ENCODE peak calls at places on chromosomes 7 and 10, in five cellular contexts. V, J, Y, U and P are unnamed samples.

GRCh38 chr7:138460176-138460648 is at the start of gene TRIM24:
- DNase-seq in J (peak), V (no peak), U (peak), Y (no peak), P (peak)

GRCh38 chr10:51960494-51960895 is 261.1 kb upstream of the CSTF2T start:
- DNase-seq in U (no peak), J (no peak), Y (no peak), V (peak), P (no peak)

GRCh38 chr10:92691591-92692084 is 1.9 kb downstream of the HHEX start:
- DNase-seq in U (no peak), Y (no peak), V (peak), J (no peak), P (peak)

GRCh38 chr7:149862156-149862555 is 11.6 kb upstream of the ATP6V0E2 start:
- DNase-seq in J (no peak), U (no peak), V (no peak), Y (no peak), P (no peak)

GRCh38 chr7:85125679-85126078 is 61.2 kb downstream of the SEMA3D start:
- DNase-seq in Y (no peak), V (no peak), J (no peak), U (no peak), P (no peak)

GRCh38 chr10:58637372-58637771 is 124.7 kb downstream of the BICC1 start:
- DNase-seq in J (no peak), V (no peak), U (no peak), Y (no peak), P (no peak)

GRCh38 chr7:106057962-106058901 is 53.9 kb downstream of the SYPL1 start:
- DNase-seq in J (no peak), Y (no peak), V (peak), U (no peak), P (no peak)

GRCh38 chr7:46208635-46209525 is 287.8 kb upstream of the IGFBP3 start:
- DNase-seq in V (no peak), U (no peak), J (no peak), Y (no peak), P (no peak)

GRCh38 chr10:96413151-96413787 is 54.5 kb upstream of the OPALIN start:
- DNase-seq in J (no peak), Y (no peak), V (no peak), U (no peak), P (no peak)

GRCh38 chr7:95684037-95684436 is 87.7 kb upstream of the PDK4 start:
- DNase-seq in Y (no peak), J (no peak), U (no peak), V (no peak), P (no peak)

GRCh38 chr10:51266496-51266895 is 192.2 kb downstream of the PRKG1 start:
- DNase-seq in V (no peak), Y (no peak), U (no peak), J (no peak), P (no peak)

GRCh38 chr7:39952378-39952777 is 2.3 kb downstream of the CDK13 start:
- DNase-seq in U (no peak), Y (no peak), V (no peak), J (no peak), P (no peak)

GRCh38 chr7:73976761-73977625 is 51.0 kb upstream of the ELN start:
- DNase-seq in Y (no peak), J (no peak), U (peak), V (no peak), P (no peak)

GRCh38 chr10:100100651-100101525 is 19.2 kb upstream of the CPN1 start:
- DNase-seq in J (no peak), Y (no peak), U (no peak), V (no peak), P (no peak)

GRCh38 chr7:12888727-12889126 is 201.3 kb downstream of the ARL4A start:
- DNase-seq in U (no peak), Y (no peak), V (no peak), J (no peak), P (no peak)

GRCh38 chr7:101126651-101127459 is at the start of gene SERPINE1:
- DNase-seq in V (peak), U (peak), J (peak), Y (no peak), P (no peak)

GRCh38 chr10:71218046-71218832 is 5.9 kb downstream of the UNC5B start:
- DNase-seq in Y (no peak), J (no peak), V (no peak), U (no peak), P (no peak)

GRCh38 chr10:7792541-7792940 is 4.6 kb downstream of the ATP5F1C start:
- DNase-seq in Y (no peak), U (no peak), J (no peak), V (no peak), P (no peak)

GRCh38 chr7:158814637-158815036 is 14.7 kb downstream of the ESYT2 start:
- DNase-seq in J (peak), U (no peak), Y (no peak), V (peak), P (no peak)

GRCh38 chr7:32093415-32094408 is 23.5 kb upstream of the PDE1C start:
- DNase-seq in Y (no peak), V (no peak), J (no peak), U (no peak), P (no peak)

GRCh38 chr7:149742075-149742701 is 31.2 kb downstream of the ZNF467 start:
- DNase-seq in J (peak), U (no peak), Y (peak), V (peak), P (peak)